ENCODE peak calls at places on chromosome 21, in seven cellular contexts. N, C, X, S, D, J and M are unnamed samples.
A peak's percentile ranks its signal among the peaks of the same experiment; 100 is the strongest.

GRCh38 chr21:46142581-46143473 is 12.6 kb downstream of the FTCD start:
- DNase-seq in N (no peak), C (peak; percentile 59), X (no peak), S (peak; percentile 30), D (no peak), J (peak; percentile 36), M (no peak)

GRCh38 chr21:17472592-17473271 is 40.1 kb upstream of the CXADR start:
- DNase-seq in N (no peak), C (no peak), X (no peak), S (no peak), D (no peak), J (no peak), M (no peak)

GRCh38 chr21:46159841-46160562 is 4.6 kb upstream of the FTCD start:
- DNase-seq in N (no peak), C (peak; percentile 51), X (no peak), S (peak; percentile 41), D (peak; percentile 74), J (no peak), M (no peak)

GRCh38 chr21:42959754-42960153 is 14.6 kb upstream of the PKNOX1 start:
- DNase-seq in N (no peak), C (no peak), X (no peak), S (no peak), D (no peak), J (no peak), M (no peak)

GRCh38 chr21:39726133-39726532 is 18.9 kb upstream of the IGSF5 start:
- DNase-seq in N (no peak), C (no peak), X (no peak), S (no peak), D (peak; percentile 69), J (no peak), M (no peak)

GRCh38 chr21:22881131-22881530 is 1882.9 kb downstream of the NCAM2 start:
- DNase-seq in N (no peak), C (no peak), X (no peak), S (no peak), D (no peak), J (no peak), M (no peak)

GRCh38 chr21:44999428-44999971 is 59.7 kb downstream of the SLX9 start:
- DNase-seq in N (no peak), C (peak; percentile 57), X (no peak), S (peak; percentile 35), D (no peak), J (no peak), M (no peak)

GRCh38 chr21:43754948-43755781 is 20.9 kb downstream of the CSTB start:
- DNase-seq in N (no peak), C (no peak), X (no peak), S (peak; percentile 46), D (no peak), J (peak; percentile 15), M (no peak)

GRCh38 chr21:14479387-14479786 is 66.7 kb downstream of the SAMSN1 start:
- DNase-seq in N (no peak), C (no peak), X (no peak), S (no peak), D (no peak), J (no peak), M (no peak)

GRCh38 chr21:43654806-43655489 is 4.3 kb downstream of the HSF2BP start:
- DNase-seq in N (no peak), C (no peak), X (no peak), S (no peak), D (no peak), J (no peak), M (no peak)

GRCh38 chr21:45846373-45847160 is 135.0 kb upstream of the COL6A1 start:
- DNase-seq in N (peak; percentile 20), C (peak; percentile 92), X (no peak), S (no peak), D (peak; percentile 80), J (no peak), M (no peak)

GRCh38 chr21:44300262-44300959 is 558 bp downstream of the PFKL start:
- DNase-seq in N (peak; percentile 74), C (peak; percentile 88), X (peak; percentile 78), S (peak; percentile 81), D (peak; percentile 89), J (peak; percentile 56), M (peak; percentile 39)

GRCh38 chr21:44919111-44919912 is 1.4 kb downstream of the ITGB2 start:
- DNase-seq in N (no peak), C (no peak), X (no peak), S (peak; percentile 29), D (no peak), J (no peak), M (no peak)

GRCh38 chr21:38171723-38172344 is 85.0 kb upstream of the KCNJ15 start:
- DNase-seq in N (no peak), C (no peak), X (no peak), S (no peak), D (no peak), J (no peak), M (no peak)

GRCh38 chr21:38416791-38417190 is 81.5 kb downstream of the ERG start:
- DNase-seq in N (no peak), C (no peak), X (no peak), S (no peak), D (no peak), J (no peak), M (no peak)

GRCh38 chr21:28215214-28215954 is 777.3 kb downstream of the LTN1 start:
- DNase-seq in N (peak; percentile 18), C (no peak), X (no peak), S (no peak), D (no peak), J (no peak), M (no peak)

GRCh38 chr21:45514311-45515021 is 27.8 kb downstream of the SLC19A1 start:
- DNase-seq in N (no peak), C (peak; percentile 61), X (no peak), S (peak; percentile 30), D (peak; percentile 71), J (peak; percentile 10), M (no peak)

GRCh38 chr21:38714998-38715397 is 90.7 kb upstream of the ETS2 start:
- DNase-seq in N (no peak), C (no peak), X (no peak), S (no peak), D (no peak), J (no peak), M (no peak)

GRCh38 chr21:42227909-42228708 is 9.2 kb downstream of the ABCG1 start:
- DNase-seq in N (peak; percentile 92), C (peak; percentile 97), X (peak; percentile 59), S (peak; percentile 97), D (peak; percentile 97), J (peak; percentile 100), M (peak; percentile 95)

GRCh38 chr21:45640001-45640887 is 3.3 kb upstream of the PCBP3 start:
- DNase-seq in N (no peak), C (no peak), X (no peak), S (no peak), D (no peak), J (no peak), M (no peak)

GRCh38 chr21:46055863-46056281 is 42.0 kb upstream of the COL6A2 start:
- DNase-seq in N (no peak), C (peak; percentile 91), X (no peak), S (peak; percentile 69), D (no peak), J (no peak), M (no peak)

GRCh38 chr21:41169701-41170100 is 1.7 kb downstream of the BACE2 start:
- DNase-seq in N (no peak), C (no peak), X (no peak), S (no peak), D (no peak), J (no peak), M (no peak)

GRCh38 chr21:41170442-41170841 is 2.5 kb downstream of the BACE2 start:
- DNase-seq in N (peak; percentile 32), C (no peak), X (peak; percentile 61), S (no peak), D (no peak), J (no peak), M (no peak)

GRCh38 chr21:41169258-41169576 is 1.3 kb downstream of the BACE2 start:
- DNase-seq in N (no peak), C (no peak), X (no peak), S (no peak), D (no peak), J (no peak), M (no peak)

GRCh38 chr21:41168391-41169257 is 664 bp downstream of the BACE2 start:
- DNase-seq in N (peak; percentile 45), C (peak; percentile 90), X (peak; percentile 80), S (peak; percentile 69), D (no peak), J (no peak), M (no peak)

GRCh38 chr21:41171210-41171609 is 3.2 kb downstream of the BACE2 start:
- DNase-seq in N (peak; percentile 30), C (peak; percentile 73), X (peak; percentile 80), S (no peak), D (no peak), J (no peak), M (no peak)
- H3K27ac ChIP-seq in N (peak overlapping the region; percentile 68), C (peak overlapping the region; percentile 53), X (peak overlapping the region; percentile 82), S (peak overlapping the region; percentile 43), D (peak overlapping the region; percentile 95), J (no peak overlapping the region), M (no peak overlapping the region)

GRCh38 chr21:34822209-34822608 is 153.4 kb downstream of the CLIC6 start:
- DNase-seq in N (no peak), C (no peak), X (no peak), S (no peak), D (no peak), J (no peak), M (no peak)

GRCh38 chr21:34819357-34819999 is 150.7 kb downstream of the CLIC6 start:
- DNase-seq in N (no peak), C (no peak), X (no peak), S (no peak), D (no peak), J (no peak), M (no peak)

GRCh38 chr21:34822957-34823356 is 154.2 kb downstream of the CLIC6 start:
- DNase-seq in N (no peak), C (no peak), X (no peak), S (no peak), D (no peak), J (no peak), M (no peak)

GRCh38 chr21:34820051-34820450 is 151.3 kb downstream of the CLIC6 start:
- DNase-seq in N (no peak), C (no peak), X (no peak), S (no peak), D (no peak), J (no peak), M (no peak)

DNA sequence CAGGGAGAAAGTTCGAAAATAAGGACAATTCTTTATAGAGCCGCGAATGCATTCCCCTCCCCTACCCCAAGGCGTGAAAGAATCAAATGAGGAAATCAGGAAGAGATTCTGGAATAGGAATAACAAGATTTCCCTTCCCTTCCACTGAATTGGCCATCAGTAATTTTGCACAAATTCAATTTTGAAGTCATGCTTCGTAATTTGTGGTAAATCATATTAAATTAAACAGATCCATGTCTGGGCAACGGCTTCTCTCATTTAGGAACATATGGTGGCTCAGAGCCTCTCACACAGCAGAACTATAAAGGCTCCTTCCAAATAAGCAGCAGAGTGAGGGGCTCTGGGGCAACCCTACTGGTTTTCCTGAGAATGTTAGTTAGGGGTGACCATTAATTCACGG is 152.9 kb downstream of the CLIC6 start:
- DNase-seq in N (no peak), C (no peak), X (no peak), S (no peak), D (no peak), J (no peak), M (no peak)
- H3K36me3 ChIP-seq in N (no peaks in the 10 kb centered on the region), C (no peaks in the 10 kb centered on the region), X (no peaks in the 10 kb centered on the region), S (peaks cover 85% of the 10 kb centered on the region), D (peaks cover 14% of the 10 kb centered on the region), J (peaks cover 31% of the 10 kb centered on the region), M (peaks cover 54% of the 10 kb centered on the region)

GRCh38 chr21:26964379-26964778 is 2.5 kb downstream of the ADAMTS5 start:
- DNase-seq in N (peak; percentile 52), C (peak; percentile 92), X (peak; percentile 84), S (peak; percentile 85), D (peak; percentile 87), J (no peak), M (no peak)
- H3K27ac ChIP-seq in N (peak overlapping the region; percentile 70), C (peak overlapping the region; percentile 83), X (peak overlapping the region; percentile 84), S (peak overlapping the region; percentile 64), D (peak overlapping the region; percentile 86), J (no peak overlapping the region), M (no peak overlapping the region)

GRCh38 chr21:36211660-36212512 is 55.3 kb downstream of the DOP1B start:
- DNase-seq in N (no peak), C (no peak), X (no peak), S (no peak), D (no peak), J (no peak), M (no peak)
- H3K36me3 ChIP-seq in N (peaks cover 23% of the 10 kb centered on the region), C (peaks cover 24% of the 10 kb centered on the region), X (no peaks in the 10 kb centered on the region), S (peaks cover 62% of the 10 kb centered on the region), D (peaks cover 37% of the 10 kb centered on the region), J (peaks cover 13% of the 10 kb centered on the region), M (peaks cover 19% of the 10 kb centered on the region)